ENCODE peak calls at places on chromosomes 13 and 19, in four cellular contexts. R, D, B and L are unnamed samples.

GRCh38 chr13:97011446-97012131 is 17.3 kb upstream of the OXGR1 start:
- DNase-seq in R (no peak), D (no peak), B (no peak), L (no peak)

GRCh38 chr13:112684041-112684440 is 5.8 kb upstream of the ATP11A start:
- DNase-seq in R (no peak), D (no peak), B (no peak), L (no peak)

GRCh38 chr19:16376649-16377048 is 52.0 kb downstream of the KLF2 start:
- DNase-seq in R (peak; percentile 34), D (no peak), B (no peak), L (peak; percentile 52)

GRCh38 chr19:32498641-32499200 is 82.3 kb upstream of the PDCD5 start:
- DNase-seq in R (no peak), D (no peak), B (no peak), L (no peak)

GRCh38 chr19:45311640-45312039 is 11.0 kb downstream of the CKM start:
- DNase-seq in R (no peak), D (no peak), B (no peak), L (no peak)

GRCh38 chr19:38849746-38850230 is at the start of gene HNRNPL:
- DNase-seq in R (no peak), D (no peak), B (peak; percentile 100), L (no peak)

GRCh38 chr13:108508263-108508662 is 121.1 kb upstream of the MYO16 start:
- DNase-seq in R (peak; percentile 77), D (no peak), B (no peak), L (peak; percentile 12)

GRCh38 chr13:48976677-48977625 is 1.2 kb downstream of the FNDC3A start:
- DNase-seq in R (no peak), D (no peak), B (no peak), L (no peak)

GRCh38 chr13:29937836-29938235 is 87.4 kb upstream of the UBL3 start:
- DNase-seq in R (no peak), D (no peak), B (no peak), L (no peak)

GRCh38 chr13:97659602-97660001 is 225.6 kb downstream of the RAP2A start:
- DNase-seq in R (peak; percentile 65), D (no peak), B (no peak), L (peak; percentile 59)

GRCh38 chr13:43558942-43559341 is 227.8 kb downstream of the ENOX1 start:
- DNase-seq in R (no peak), D (peak; percentile 16), B (no peak), L (no peak)

GRCh38 chr19:6744381-6745288 is 5.2 kb downstream of the TRIP10 start:
- DNase-seq in R (peak; percentile 34), D (peak; percentile 90), B (peak; percentile 82), L (peak; percentile 84)

GRCh38 chr13:26376430-26376829 is 122.5 kb downstream of the CDK8 start:
- DNase-seq in R (no peak), D (no peak), B (no peak), L (no peak)

GRCh38 chr19:40006273-40006691 is 9.4 kb downstream of the ZNF546 start:
- DNase-seq in R (no peak), D (no peak), B (no peak), L (peak; percentile 65)

GRCh38 chr19:50167314-50167721 is 4.2 kb upstream of the IZUMO2 start:
- DNase-seq in R (peak; percentile 77), D (no peak), B (peak; percentile 71), L (no peak)

GRCh38 chr19:40604647-40605200 is 3.6 kb downstream of the LTBP4 start:
- DNase-seq in R (peak; percentile 34), D (no peak), B (no peak), L (no peak)

GRCh38 chr19:29837448-29837961 is 25.7 kb downstream of the CCNE1 start:
- DNase-seq in R (no peak), D (no peak), B (no peak), L (no peak)

GRCh38 chr19:33241530-33242101 is 16.0 kb upstream of the SLC7A10 start:
- DNase-seq in R (peak; percentile 55), D (no peak), B (peak; percentile 82), L (no peak)

DNA sequence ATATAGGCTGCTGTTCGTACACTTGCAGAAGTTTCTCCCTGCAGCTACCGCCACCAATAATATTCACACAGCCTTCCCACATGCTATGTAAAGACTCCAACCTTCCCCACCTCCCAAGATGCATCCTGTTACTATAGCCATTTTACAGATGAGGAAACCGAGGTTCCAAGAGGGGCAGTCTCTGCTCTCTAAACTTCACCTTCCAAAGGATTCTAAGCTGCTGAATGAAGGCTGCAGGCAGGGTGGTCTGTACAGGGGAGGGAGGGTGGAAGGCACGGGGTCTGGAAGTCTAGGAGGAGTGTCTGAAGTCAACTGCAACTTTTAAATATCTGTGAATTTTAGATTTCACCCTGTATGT is 1.9 kb upstream of the NFIC start:
- DNase-seq in R (no peak), D (no peak), B (no peak), L (no peak)
- H3K27ac ChIP-seq in R (no peak overlapping the region), D (peak overlapping the region; percentile 97), B (no peak overlapping the region), L (no peak overlapping the region)

GRCh38 chr13:24894972-24895300 is 131.0 kb downstream of the RNF17 start:
- DNase-seq in R (no peak), D (no peak), B (peak; percentile 56), L (no peak)
- H3K27ac ChIP-seq in R (no peak overlapping the region), D (no peak overlapping the region), B (no peak overlapping the region), L (no peak overlapping the region)

DNA sequence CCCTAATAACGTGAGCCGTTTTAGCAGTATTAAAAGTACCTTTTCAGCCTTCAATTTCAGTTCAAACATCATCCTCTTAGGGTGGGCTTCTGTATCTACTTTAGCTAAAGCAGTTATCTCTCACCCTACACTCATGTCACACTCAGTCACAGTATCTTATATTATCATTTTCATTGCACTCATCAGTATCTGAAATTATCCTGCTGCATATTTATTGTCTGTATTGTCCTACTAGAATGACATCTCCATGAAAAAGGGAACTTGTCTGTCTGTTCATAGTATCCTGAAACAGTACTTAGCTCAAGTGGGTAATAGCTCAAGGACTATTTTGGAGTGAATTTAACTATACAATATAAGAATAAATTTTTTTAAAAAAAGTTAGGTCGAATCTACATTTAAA is 19.9 kb upstream of the RFC3 start:
- DNase-seq in R (no peak), D (no peak), B (no peak), L (no peak)
- H3K27ac ChIP-seq in R (no peak overlapping the region), D (peak overlapping the region; percentile 84), B (no peak overlapping the region), L (no peak overlapping the region)

GRCh38 chr13:20387441-20387971 is 138.2 kb downstream of the CRYL1 start:
- DNase-seq in R (no peak), D (no peak), B (no peak), L (no peak)
- H3K27ac ChIP-seq in R (no peak overlapping the region), D (no peak overlapping the region), B (no peak overlapping the region), L (no peak overlapping the region)

GRCh38 chr13:114031631-114032030 is 57.8 kb upstream of the C13orf46 start:
- DNase-seq in R (no peak), D (no peak), B (peak; percentile 51), L (no peak)

GRCh38 chr13:114030666-114031610 is 57.1 kb upstream of the C13orf46 start:
- DNase-seq in R (no peak), D (no peak), B (peak; percentile 36), L (no peak)

GRCh38 chr13:114029866-114030625 is 56.2 kb upstream of the C13orf46 start:
- DNase-seq in R (no peak), D (no peak), B (peak; percentile 70), L (no peak)

GRCh38 chr13:114033541-114034315 is 59.9 kb upstream of the C13orf46 start:
- DNase-seq in R (no peak), D (no peak), B (no peak), L (no peak)

DNA sequence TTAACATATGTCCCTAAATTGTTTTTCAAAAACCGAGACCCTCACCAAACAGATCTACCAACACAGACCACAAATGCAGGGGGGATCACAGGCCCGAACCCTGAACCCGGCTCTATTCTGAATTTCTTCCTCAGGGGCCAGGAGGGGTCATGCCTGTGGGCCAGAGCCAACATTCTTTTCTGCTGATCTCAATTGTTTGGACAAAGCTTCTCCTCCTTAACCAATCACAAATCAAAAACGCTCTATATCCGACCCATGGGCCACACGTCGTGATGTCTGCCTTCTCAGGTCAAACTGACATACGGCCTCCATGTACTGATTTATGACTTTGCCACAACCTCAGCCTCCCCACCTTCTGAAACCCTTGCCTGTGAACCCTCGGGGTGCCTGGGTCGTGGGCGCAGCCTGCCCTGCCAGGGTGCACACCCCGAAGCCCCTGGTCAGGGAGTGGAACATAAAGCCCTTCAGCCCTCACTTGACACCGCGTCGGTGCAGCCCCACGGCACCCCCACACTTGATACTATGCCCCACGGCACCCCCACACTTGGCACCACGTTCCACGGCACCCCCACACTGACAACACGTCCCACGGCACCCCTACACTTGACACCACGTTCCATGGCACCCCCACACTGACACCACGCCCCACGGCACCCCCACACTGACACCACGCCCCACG is 58.4 kb upstream of the C13orf46 start:
- DNase-seq in R (no peak), D (no peak), B (peak; percentile 52), L (no peak)
- H3K27ac ChIP-seq in R (no peak overlapping the region), D (no peak overlapping the region), B (no peak overlapping the region), L (no peak overlapping the region)

DNA sequence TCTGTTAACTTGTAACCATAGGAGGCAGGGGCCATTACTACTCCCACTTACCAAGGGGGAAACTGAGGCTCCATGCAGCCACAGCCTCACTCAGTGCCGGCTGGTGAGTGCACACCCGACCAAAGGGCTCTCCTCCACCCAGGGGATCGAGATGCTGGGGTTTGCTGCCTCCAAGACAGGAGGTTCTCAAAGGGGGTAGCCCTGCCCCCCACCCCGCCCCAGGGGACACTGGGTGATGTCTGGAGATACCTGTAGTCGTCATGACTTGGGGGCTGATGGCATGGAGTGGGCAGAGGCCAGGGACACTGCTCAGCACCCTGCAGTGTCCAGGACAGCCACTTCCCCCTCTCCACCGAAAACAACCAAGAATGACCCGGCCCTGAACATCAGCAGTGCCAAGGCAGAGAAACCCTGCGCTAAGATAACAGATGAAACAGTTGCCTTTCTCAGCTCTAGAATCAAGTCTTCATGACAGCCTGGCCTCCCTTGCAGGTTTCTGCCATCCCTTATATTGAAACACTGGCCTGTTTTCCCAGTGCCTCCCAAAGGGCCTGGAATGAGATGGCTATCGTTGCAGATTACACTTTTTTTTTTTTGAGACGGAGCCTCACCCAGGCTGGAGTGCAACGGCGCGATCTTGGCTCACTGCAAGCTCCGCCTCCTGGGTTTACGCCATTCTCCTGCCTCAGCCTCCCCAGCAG is 3.3 kb downstream of the REEP6 start:
- DNase-seq in R (no peak), D (no peak), B (no peak), L (no peak)
- H3K27ac ChIP-seq in R (no peak overlapping the region), D (no peak overlapping the region), B (no peak overlapping the region), L (no peak overlapping the region)

DNA sequence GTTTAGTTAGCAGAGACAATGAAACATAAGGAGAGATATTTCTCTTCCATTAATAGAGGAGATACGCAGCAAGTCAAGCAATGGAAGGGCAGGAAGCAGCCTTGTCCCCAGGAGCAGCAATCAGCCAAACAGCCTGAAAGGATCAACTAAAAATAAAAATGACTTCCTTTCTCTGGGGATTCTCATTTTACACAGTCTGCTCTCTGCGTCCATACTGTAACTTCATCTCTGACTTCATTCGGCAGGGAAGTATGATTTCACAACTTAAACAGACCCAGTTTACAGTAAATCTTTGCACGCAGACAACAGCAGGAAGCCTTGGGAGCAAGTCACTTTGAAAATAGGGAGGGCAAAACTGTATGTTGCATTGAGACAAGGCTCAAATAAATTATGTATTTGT is 826.7 kb downstream of the DIAPH3 start:
- DNase-seq in R (no peak), D (no peak), B (no peak), L (no peak)
- H3K27ac ChIP-seq in R (no peak overlapping the region), D (peak overlapping the region; percentile 4), B (peak overlapping the region; percentile 17), L (peak overlapping the region; percentile 18)